ENCODE peak calls at places on chromosomes 1 and 21, in six cellular contexts. One of them, this sample, is unnamed.

GRCh38 chr1:107220036-107220435 is 79.2 kb downstream of the NTNG1 start:
- DNase-seq in trophoblast cell: no peak
- DNase-seq in transverse colon: no peak
- DNase-seq in IMR-90: no peak
- DNase-seq in esophagus squamous epithelium: no peak
- DNase-seq in OCI-LY7: no peak
- DNase-seq in this sample: no peak

GRCh38 chr21:39479164-39479563 is 27.4 kb downstream of the SH3BGR start:
- DNase-seq in esophagus squamous epithelium: no peak
- DNase-seq in OCI-LY7: no peak
- DNase-seq in trophoblast cell: no peak
- DNase-seq in IMR-90: no peak
- DNase-seq in transverse colon: no peak
- DNase-seq in this sample: no peak

GRCh38 chr1:174265273-174265672 is 106.0 kb downstream of the RABGAP1L start:
- DNase-seq in transverse colon: no peak
- DNase-seq in esophagus squamous epithelium: no peak
- DNase-seq in trophoblast cell: no peak
- DNase-seq in IMR-90: no peak
- DNase-seq in OCI-LY7: peak
- DNase-seq in this sample: no peak

GRCh38 chr21:28336299-28336698 is 656.4 kb downstream of the LTN1 start:
- DNase-seq in esophagus squamous epithelium: no peak
- DNase-seq in IMR-90: peak
- DNase-seq in transverse colon: no peak
- DNase-seq in OCI-LY7: peak
- DNase-seq in trophoblast cell: peak
- DNase-seq in this sample: no peak

GRCh38 chr1:21337459-21337930 is 47.2 kb upstream of the ECE1 start:
- DNase-seq in OCI-LY7: no peak
- DNase-seq in trophoblast cell: no peak
- DNase-seq in IMR-90: no peak
- DNase-seq in esophagus squamous epithelium: no peak
- DNase-seq in transverse colon: no peak
- DNase-seq in this sample: no peak

GRCh38 chr1:966135-966602 is at the start of gene PLEKHN1:
- DNase-seq in transverse colon: peak
- DNase-seq in esophagus squamous epithelium: no peak
- DNase-seq in OCI-LY7: no peak
- DNase-seq in trophoblast cell: peak
- DNase-seq in IMR-90: peak
- DNase-seq in this sample: no peak

GRCh38 chr1:192826791-192827477 is 18.1 kb downstream of the RGS2 start:
- DNase-seq in transverse colon: no peak
- DNase-seq in OCI-LY7: no peak
- DNase-seq in esophagus squamous epithelium: no peak
- DNase-seq in trophoblast cell: peak
- DNase-seq in IMR-90: no peak
- DNase-seq in this sample: no peak

GRCh38 chr1:15153842-15154479 is 414 bp downstream of the TMEM51 start:
- DNase-seq in OCI-LY7: no peak
- DNase-seq in IMR-90: peak
- DNase-seq in esophagus squamous epithelium: no peak
- DNase-seq in trophoblast cell: peak
- DNase-seq in transverse colon: peak
- DNase-seq in this sample: no peak

GRCh38 chr1:98057236-98057635 is 136.4 kb upstream of the DPYD start:
- DNase-seq in transverse colon: no peak
- DNase-seq in IMR-90: no peak
- DNase-seq in esophagus squamous epithelium: no peak
- DNase-seq in trophoblast cell: no peak
- DNase-seq in OCI-LY7: no peak
- DNase-seq in this sample: no peak

GRCh38 chr1:208111646-208112200 is 132.5 kb downstream of the PLXNA2 start:
- DNase-seq in OCI-LY7: no peak
- DNase-seq in trophoblast cell: no peak
- DNase-seq in IMR-90: no peak
- DNase-seq in esophagus squamous epithelium: no peak
- DNase-seq in transverse colon: no peak
- DNase-seq in this sample: no peak

GRCh38 chr1:39104158-39105060 is 78.3 kb downstream of the NDUFS5 start:
- DNase-seq in transverse colon: peak
- DNase-seq in trophoblast cell: peak
- DNase-seq in OCI-LY7: no peak
- DNase-seq in esophagus squamous epithelium: no peak
- DNase-seq in IMR-90: no peak
- DNase-seq in this sample: no peak

GRCh38 chr1:115782571-115783281 is 14.2 kb upstream of the CASQ2 start:
- DNase-seq in esophagus squamous epithelium: no peak
- DNase-seq in trophoblast cell: peak
- DNase-seq in transverse colon: no peak
- DNase-seq in OCI-LY7: no peak
- DNase-seq in IMR-90: peak
- DNase-seq in this sample: no peak

GRCh38 chr1:208475449-208475848 is 231.3 kb upstream of the PLXNA2 start:
- DNase-seq in transverse colon: no peak
- DNase-seq in IMR-90: peak
- DNase-seq in trophoblast cell: peak
- DNase-seq in OCI-LY7: no peak
- DNase-seq in esophagus squamous epithelium: no peak
- DNase-seq in this sample: no peak

GRCh38 chr1:244218220-244218619 is 167.1 kb downstream of the ZBTB18 start:
- DNase-seq in IMR-90: no peak
- DNase-seq in transverse colon: no peak
- DNase-seq in esophagus squamous epithelium: no peak
- DNase-seq in OCI-LY7: no peak
- DNase-seq in trophoblast cell: no peak
- DNase-seq in this sample: no peak

GRCh38 chr1:245578306-245578705 is 423.5 kb downstream of the KIF26B start:
- DNase-seq in trophoblast cell: no peak
- DNase-seq in IMR-90: no peak
- DNase-seq in transverse colon: no peak
- DNase-seq in OCI-LY7: no peak
- DNase-seq in esophagus squamous epithelium: no peak
- DNase-seq in this sample: no peak
- H3K27ac ChIP-seq in trophoblast cell: no peak
- H3K27ac ChIP-seq in IMR-90: no peak
- H3K27ac ChIP-seq in transverse colon: no peak
- H3K27ac ChIP-seq in OCI-LY7: no peak
- H3K27ac ChIP-seq in esophagus squamous epithelium: no peak
- H3K27ac ChIP-seq in this sample: no peak

DNA sequence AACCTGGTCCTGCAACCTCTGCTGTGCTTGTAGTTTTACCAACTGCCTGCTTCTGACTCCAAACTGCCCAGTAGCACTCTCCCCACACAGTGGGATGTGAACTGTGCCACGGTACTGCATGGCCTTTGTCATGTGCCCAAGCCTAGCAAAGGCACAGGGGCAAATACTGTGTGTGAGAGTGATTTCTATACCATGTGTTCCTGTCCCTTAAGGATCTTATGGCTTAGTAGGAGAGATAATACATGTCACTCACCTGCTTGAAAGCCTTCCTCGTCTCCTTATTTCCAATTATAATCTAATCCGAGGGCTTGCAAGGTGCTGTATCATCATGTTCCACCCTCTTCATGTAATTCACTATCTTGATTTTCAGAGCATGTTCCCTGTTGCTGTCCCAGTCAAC is 51.3 kb downstream of the UBE4B start:
- DNase-seq in esophagus squamous epithelium: no peak
- DNase-seq in OCI-LY7: no peak
- DNase-seq in IMR-90: no peak
- DNase-seq in trophoblast cell: no peak
- DNase-seq in transverse colon: no peak
- DNase-seq in this sample: no peak
- H3K27ac ChIP-seq in esophagus squamous epithelium: peak
- H3K27ac ChIP-seq in OCI-LY7: no peak
- H3K27ac ChIP-seq in IMR-90: no peak
- H3K27ac ChIP-seq in trophoblast cell: peak
- H3K27ac ChIP-seq in transverse colon: no peak
- H3K27ac ChIP-seq in this sample: no peak

GRCh38 chr1:47870480-47870879 is 126.7 kb downstream of the TRABD2B start:
- DNase-seq in esophagus squamous epithelium: no peak
- DNase-seq in IMR-90: no peak
- DNase-seq in OCI-LY7: no peak
- DNase-seq in transverse colon: no peak
- DNase-seq in trophoblast cell: no peak
- DNase-seq in this sample: no peak
- H3K27ac ChIP-seq in esophagus squamous epithelium: no peak
- H3K27ac ChIP-seq in IMR-90: no peak
- H3K27ac ChIP-seq in OCI-LY7: no peak
- H3K27ac ChIP-seq in transverse colon: no peak
- H3K27ac ChIP-seq in trophoblast cell: no peak
- H3K27ac ChIP-seq in this sample: no peak

DNA sequence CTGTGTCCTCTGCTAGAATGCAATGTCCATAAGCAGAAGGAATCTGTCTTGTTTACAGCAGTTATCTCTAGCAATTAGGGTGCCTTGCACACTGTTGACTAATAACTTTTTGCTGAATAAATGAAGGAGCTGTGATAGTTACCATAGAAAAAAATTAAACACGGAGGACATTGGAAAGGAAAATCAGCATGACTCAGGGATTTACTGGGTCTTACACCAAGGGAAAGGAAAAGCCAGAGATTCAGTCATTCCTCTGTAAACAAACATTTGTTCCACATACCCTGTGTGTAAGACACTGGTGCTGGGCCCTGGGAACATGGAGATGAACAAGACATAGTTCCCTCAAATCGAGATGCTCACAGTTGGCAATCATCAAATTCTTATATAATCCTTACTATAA is 183.3 kb downstream of the PTGER3 start:
- DNase-seq in esophagus squamous epithelium: no peak
- DNase-seq in IMR-90: peak
- DNase-seq in trophoblast cell: no peak
- DNase-seq in transverse colon: no peak
- DNase-seq in OCI-LY7: no peak
- DNase-seq in this sample: no peak
- H3K27ac ChIP-seq in esophagus squamous epithelium: no peak
- H3K27ac ChIP-seq in IMR-90: no peak
- H3K27ac ChIP-seq in trophoblast cell: no peak
- H3K27ac ChIP-seq in transverse colon: no peak
- H3K27ac ChIP-seq in OCI-LY7: no peak
- H3K27ac ChIP-seq in this sample: no peak

DNA sequence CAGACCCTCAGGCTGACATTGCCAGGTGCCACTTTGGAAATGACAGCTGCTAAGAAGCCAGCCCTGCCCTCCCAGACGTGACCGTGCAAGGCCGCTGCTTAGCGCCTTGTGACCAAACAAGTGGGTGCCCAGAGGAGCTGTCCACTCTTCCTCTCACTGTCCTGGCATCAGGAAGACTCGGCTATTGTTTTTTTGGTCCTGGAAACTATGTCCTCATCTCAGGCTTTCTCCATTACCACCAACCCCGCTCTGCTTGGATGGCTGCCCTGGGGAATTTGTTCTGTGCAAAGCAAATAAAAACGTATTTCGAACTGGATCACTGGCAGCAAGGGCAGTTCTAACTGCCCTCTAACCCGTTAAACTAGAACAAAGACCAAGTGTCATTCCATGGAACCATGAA is 13.7 kb upstream of the TENT5C start:
- DNase-seq in OCI-LY7: no peak
- DNase-seq in trophoblast cell: no peak
- DNase-seq in transverse colon: peak
- DNase-seq in IMR-90: no peak
- DNase-seq in esophagus squamous epithelium: no peak
- DNase-seq in this sample: no peak
- H3K27ac ChIP-seq in OCI-LY7: no peak
- H3K27ac ChIP-seq in trophoblast cell: no peak
- H3K27ac ChIP-seq in transverse colon: no peak
- H3K27ac ChIP-seq in IMR-90: no peak
- H3K27ac ChIP-seq in esophagus squamous epithelium: no peak
- H3K27ac ChIP-seq in this sample: no peak

DNA sequence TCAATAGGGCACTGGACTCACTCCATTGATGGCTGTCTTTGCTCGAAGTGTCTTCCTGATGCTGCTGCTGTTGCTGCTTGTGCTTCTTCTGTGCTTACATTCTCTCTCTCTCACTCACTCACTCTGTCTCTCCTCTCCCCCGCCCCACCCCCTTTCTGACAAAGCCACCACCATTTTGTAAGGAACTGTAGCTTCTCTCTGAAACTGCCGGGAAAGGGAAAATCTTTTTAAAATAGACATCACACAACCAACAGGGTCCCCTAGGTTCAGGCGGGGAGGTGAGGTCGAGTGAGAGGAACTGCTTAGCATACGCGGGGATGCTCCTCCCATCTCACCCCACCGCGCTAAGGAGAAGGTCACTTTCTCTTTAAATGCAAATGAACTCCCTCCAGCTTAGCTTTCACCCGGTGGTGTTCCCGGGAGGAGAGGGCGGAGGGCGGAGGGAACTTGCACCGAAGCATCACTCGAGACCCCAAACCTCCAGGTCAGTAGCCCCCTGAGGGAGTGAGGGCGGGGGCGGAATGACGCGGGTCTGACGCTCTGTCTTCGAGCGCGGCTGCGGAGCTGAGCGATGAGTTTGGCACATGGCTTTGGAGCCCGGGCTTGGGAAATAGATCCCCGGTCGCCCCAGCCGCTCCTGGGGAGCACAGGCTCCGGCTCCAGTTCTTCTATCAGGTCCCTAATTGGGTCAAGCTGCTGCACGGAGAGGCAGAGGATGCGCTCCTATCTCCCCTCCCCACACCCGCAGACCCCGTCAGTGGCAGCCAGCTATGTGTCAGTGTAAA is at the start of gene CCDC28B:
- DNase-seq in IMR-90: peak
- DNase-seq in trophoblast cell: peak
- DNase-seq in esophagus squamous epithelium: no peak
- DNase-seq in transverse colon: peak
- DNase-seq in OCI-LY7: peak
- DNase-seq in this sample: peak
- H3K27ac ChIP-seq in IMR-90: peak
- H3K27ac ChIP-seq in trophoblast cell: no peak
- H3K27ac ChIP-seq in esophagus squamous epithelium: peak
- H3K27ac ChIP-seq in transverse colon: peak
- H3K27ac ChIP-seq in OCI-LY7: peak
- H3K27ac ChIP-seq in this sample: peak

GRCh38 chr1:19398309-19398760 is 86.2 kb downstream of the SLC66A1 start:
- DNase-seq in OCI-LY7: no peak
- DNase-seq in IMR-90: peak
- DNase-seq in trophoblast cell: peak
- DNase-seq in transverse colon: peak
- DNase-seq in esophagus squamous epithelium: no peak
- DNase-seq in this sample: no peak
- H3K27ac ChIP-seq in OCI-LY7: no peak
- H3K27ac ChIP-seq in IMR-90: peak
- H3K27ac ChIP-seq in trophoblast cell: peak
- H3K27ac ChIP-seq in transverse colon: peak
- H3K27ac ChIP-seq in esophagus squamous epithelium: peak
- H3K27ac ChIP-seq in this sample: peak